ENCODE peak calls at places on chromosomes 6 and 20, in nine cellular contexts. J, M, L, U, R, P, K, T and X are unnamed samples.

GRCh38 chr6:81241717-81242116 is 510.8 kb downstream of the TENT5A start:
- DNase-seq in M (peak), R (no peak), T (peak), L (peak), U (peak), K (peak), P (peak), J (no peak), X (peak)

GRCh38 chr20:19205999-19206398 is 6.4 kb upstream of the SLC24A3 start:
- DNase-seq in M (peak), P (peak), U (peak), R (peak), T (peak), L (peak), J (peak), K (peak), X (peak)

GRCh38 chr6:26183237-26183580 is 96.0 kb downstream of the HFE start:
- DNase-seq in P (no peak), K (no peak), R (no peak), M (no peak), T (no peak), J (peak), L (no peak), U (no peak), X (no peak)

GRCh38 chr6:163306000-163306399 is 108.5 kb upstream of the QKI start:
- DNase-seq in P (no peak), R (no peak), T (no peak), L (no peak), M (no peak), J (no peak), U (no peak), K (no peak), X (no peak)

GRCh38 chr6:91023529-91023928 is 436.7 kb upstream of the MAP3K7 start:
- DNase-seq in R (no peak), U (no peak), P (no peak), L (no peak), J (no peak), M (no peak), K (no peak), T (no peak), X (no peak)

GRCh38 chr20:5316188-5317158 is at the start of gene PROKR2:
- DNase-seq in T (no peak), K (peak), P (no peak), J (peak), L (peak), R (no peak), U (no peak), M (no peak), X (peak)

GRCh38 chr6:61711849-61712248 is 574.2 kb downstream of the KHDRBS2 start:
- DNase-seq in J (peak), P (no peak), L (no peak), K (no peak), T (no peak), R (no peak), M (no peak), U (no peak), X (peak)

GRCh38 chr6:36703081-36703606 is 5.5 kb downstream of the RAB44 start:
- DNase-seq in P (no peak), M (no peak), R (no peak), J (peak), U (no peak), L (no peak), T (no peak), K (no peak), X (no peak)

GRCh38 chr6:34154668-34155447 is 9.0 kb upstream of the GRM4 start:
- DNase-seq in T (peak), J (peak), R (peak), M (peak), L (peak), U (peak), P (peak), K (peak), X (peak)

GRCh38 chr6:36347635-36348034 is 10.9 kb upstream of the BNIP5 start:
- DNase-seq in M (peak), R (no peak), J (peak), U (peak), L (peak), T (no peak), K (no peak), P (no peak), X (no peak)

GRCh38 chr6:154499854-154500589 is 10.5 kb downstream of the CNKSR3 start:
- DNase-seq in P (no peak), M (no peak), K (no peak), T (no peak), L (no peak), U (no peak), R (no peak), J (no peak), X (no peak)

GRCh38 chr6:168279403-168279935 is 40.1 kb downstream of the DACT2 start:
- DNase-seq in R (no peak), P (no peak), K (no peak), T (no peak), U (no peak), M (no peak), L (no peak), J (no peak), X (no peak)

GRCh38 chr6:70834520-70834919 is 122.3 kb downstream of the B3GAT2 start:
- DNase-seq in U (peak), T (peak), J (no peak), P (peak), M (peak), K (peak), L (peak), R (no peak), X (no peak)

GRCh38 chr20:37239026-37239451 is 22.6 kb downstream of the GHRH start:
- DNase-seq in J (no peak), T (peak), U (peak), P (peak), R (no peak), L (no peak), K (no peak), M (peak), X (no peak)

GRCh38 chr6:41073968-41074691 is 1.4 kb downstream of the NFYA start:
- DNase-seq in T (peak), U (peak), R (no peak), J (no peak), P (peak), K (peak), L (peak), M (peak), X (peak)

GRCh38 chr6:137776786-137777185 is 90.3 kb upstream of the TNFAIP3 start:
- DNase-seq in U (peak), T (peak), K (peak), P (no peak), J (no peak), M (peak), R (no peak), L (peak), X (no peak)

GRCh38 chr20:16387661-16388060 is 185.6 kb downstream of the KIF16B start:
- DNase-seq in T (no peak), K (no peak), R (no peak), U (no peak), J (no peak), L (no peak), P (no peak), M (no peak), X (no peak)

GRCh38 chr6:31901415-31901952 is 402 bp downstream of the ZBTB12 start:
- DNase-seq in U (peak), L (peak), R (peak), M (peak), P (peak), K (peak), J (peak), T (peak), X (no peak)

GRCh38 chr20:32652739-32653526 is 20.8 kb downstream of the C20orf203 start:
- DNase-seq in P (peak), R (peak), M (peak), K (peak), T (peak), L (peak), J (peak), U (peak), X (peak)

GRCh38 chr6:83853968-83854501 is 875 bp downstream of the RIPPLY2 start:
- DNase-seq in R (no peak), U (no peak), L (no peak), T (no peak), M (no peak), K (no peak), J (peak), P (no peak), X (peak)

GRCh38 chr6:149473080-149474052 is 11.4 kb downstream of the ZC3H12D start:
- DNase-seq in J (no peak), T (no peak), L (peak), R (no peak), K (no peak), P (peak), U (peak), M (no peak), X (no peak)

GRCh38 chr6:168666751-168667427 is 225.9 kb downstream of the SMOC2 start:
- DNase-seq in M (no peak), U (no peak), T (no peak), P (no peak), R (no peak), L (no peak), K (no peak), J (no peak), X (peak)

GRCh38 chr20:36314734-36315544 is 8.8 kb downstream of the DLGAP4 start:
- DNase-seq in U (no peak), T (no peak), K (no peak), J (peak), L (no peak), P (no peak), M (no peak), R (no peak), X (peak)

GRCh38 chr6:2505624-2506023 is 245.1 kb downstream of the MYLK4 start:
- DNase-seq in P (no peak), U (no peak), K (no peak), M (no peak), T (no peak), L (peak), J (peak), R (no peak), X (peak)

GRCh38 chr6:21598662-21599061 is 5.1 kb downstream of the SOX4 start:
- DNase-seq in P (peak), K (peak), J (no peak), T (no peak), M (peak), R (no peak), U (peak), L (peak), X (no peak)

GRCh38 chr20:8932192-8933150 is 136.4 kb upstream of the PLCB4 start:
- DNase-seq in K (peak), T (peak), M (peak), L (peak), R (no peak), P (peak), U (peak), J (no peak), X (peak)

GRCh38 chr20:23627501-23627900 is 10.3 kb downstream of the CST3 start:
- DNase-seq in K (no peak), L (peak), P (peak), R (no peak), M (no peak), T (no peak), J (no peak), U (peak), X (no peak)

GRCh38 chr6:136591617-136592016 is 41.4 kb upstream of the MAP7 start:
- DNase-seq in M (no peak), J (no peak), R (no peak), K (no peak), P (no peak), U (no peak), L (no peak), T (no peak), X (no peak)

GRCh38 chr6:12956991-12957320 is 240.4 kb downstream of the PHACTR1 start:
- DNase-seq in L (no peak), K (no peak), T (no peak), J (no peak), R (no peak), P (no peak), M (no peak), U (no peak), X (no peak)

GRCh38 chr6:606829-607379 is 50.0 kb downstream of the HUS1B start:
- DNase-seq in P (no peak), U (no peak), M (no peak), R (no peak), T (no peak), J (no peak), L (no peak), K (no peak), X (no peak)
- H3K4me3 ChIP-seq in P (no peak), U (no peak), M (no peak), R (no peak), T (no peak), J (no peak), L (no peak), K (no peak), X (no peak)

DNA sequence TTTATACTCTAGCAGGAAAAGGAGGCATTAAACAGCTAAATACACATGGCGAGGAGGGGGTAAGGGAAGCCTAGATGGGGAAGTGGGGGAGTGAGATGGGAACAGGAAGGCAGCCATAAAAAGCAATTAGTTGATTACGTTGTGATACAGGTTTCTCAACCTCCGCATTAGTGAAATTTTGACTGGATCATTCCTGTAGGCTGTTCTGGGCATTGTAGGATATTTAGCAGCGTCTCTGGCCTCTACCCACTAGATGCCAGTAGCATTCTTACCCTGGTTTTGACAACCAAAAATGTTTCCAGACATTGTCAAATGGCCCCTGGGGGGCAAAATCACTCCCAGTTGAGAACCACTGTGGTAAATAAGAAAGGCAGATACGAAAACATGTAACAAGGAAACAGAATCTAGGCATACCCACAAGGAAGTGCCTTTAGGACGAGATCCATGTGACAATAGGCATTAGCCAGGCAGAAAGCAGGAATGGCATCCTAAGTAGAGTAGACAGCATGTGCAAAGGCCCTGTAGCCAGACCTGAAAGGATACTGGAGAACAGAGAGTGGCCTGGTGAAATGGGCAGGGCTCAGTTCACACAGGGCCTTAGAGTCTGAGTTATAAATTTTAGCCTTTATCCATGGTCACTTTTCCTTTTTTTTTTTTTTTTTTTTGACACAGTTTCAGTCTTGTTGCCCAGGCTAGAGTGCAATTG is 25.8 kb upstream of the PTPN1 start:
- DNase-seq in T (no peak), M (no peak), K (no peak), J (no peak), P (no peak), R (peak), L (no peak), U (no peak), X (no peak)
- H3K4me3 ChIP-seq in T (no peak), M (peak), K (peak), J (no peak), P (no peak), R (peak), L (no peak), U (no peak), X (no peak)

GRCh38 chr6:156791261-156791850 is 14.2 kb downstream of the ARID1B start:
- DNase-seq in J (peak), P (peak), L (peak), M (peak), K (peak), R (no peak), U (peak), T (peak), X (peak)
- H3K4me3 ChIP-seq in J (no peak), P (no peak), L (no peak), M (no peak), K (no peak), R (no peak), U (peak), T (no peak), X (no peak)

DNA sequence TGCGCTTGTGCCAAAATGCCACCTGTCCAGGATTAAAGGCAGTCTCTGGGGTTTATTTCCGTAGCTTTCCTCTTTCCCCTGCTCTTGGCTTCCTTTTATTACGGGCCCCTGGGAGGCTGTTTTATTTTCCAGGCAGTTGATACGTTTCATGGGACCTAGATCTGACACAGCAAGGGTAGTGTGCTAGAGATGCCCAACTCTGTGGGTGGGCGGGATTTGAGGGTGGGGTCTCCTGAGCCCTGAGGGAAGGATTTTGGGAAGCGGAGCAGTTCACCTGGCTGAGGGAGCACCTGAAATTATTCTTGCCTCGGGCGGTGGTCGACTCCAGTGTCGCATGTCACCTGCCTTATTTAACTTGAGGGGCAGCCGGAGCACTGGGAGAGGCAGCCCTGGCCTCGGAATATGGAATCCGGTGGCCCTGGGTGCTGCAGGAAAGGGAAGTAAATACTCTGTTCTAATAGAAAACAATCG is 9.6 kb upstream of the NKX2-2 start:
- DNase-seq in U (no peak), R (no peak), P (no peak), J (no peak), M (no peak), L (no peak), K (no peak), T (no peak), X (no peak)
- H3K4me3 ChIP-seq in U (no peak), R (no peak), P (no peak), J (peak), M (no peak), L (no peak), K (no peak), T (no peak), X (no peak)

DNA sequence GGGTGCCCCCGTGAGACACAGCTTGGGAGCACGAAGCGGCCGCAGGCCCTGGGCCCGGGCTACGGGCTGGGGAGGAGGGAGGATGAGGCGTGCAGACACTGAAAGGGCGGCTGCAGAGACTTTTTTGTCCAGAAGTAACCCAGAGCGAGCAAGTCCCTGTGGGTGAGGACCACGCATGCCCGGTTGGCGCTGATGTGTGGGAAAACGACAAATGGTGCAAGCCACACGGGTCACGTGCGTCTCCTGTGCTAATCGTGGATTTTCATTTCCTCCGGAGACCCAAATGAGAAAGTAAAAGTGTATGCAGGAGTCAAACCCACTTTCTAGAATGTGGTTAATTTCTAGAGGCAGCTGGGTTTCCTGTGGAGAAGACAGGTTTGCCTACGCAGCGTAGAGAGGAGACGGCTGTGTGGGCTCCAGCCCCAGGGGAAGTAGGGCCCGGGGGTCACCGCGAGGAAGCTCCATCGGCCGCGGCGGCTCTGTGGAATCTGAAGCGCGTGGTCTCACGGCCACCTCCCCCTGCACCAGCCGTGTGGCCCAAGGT is 19.0 kb downstream of the DLL1 start:
- DNase-seq in R (peak), K (no peak), M (no peak), P (no peak), T (no peak), L (no peak), U (no peak), J (no peak), X (no peak)
- H3K4me3 ChIP-seq in R (peak), K (no peak), M (no peak), P (no peak), T (no peak), L (no peak), U (no peak), J (no peak), X (no peak)

DNA sequence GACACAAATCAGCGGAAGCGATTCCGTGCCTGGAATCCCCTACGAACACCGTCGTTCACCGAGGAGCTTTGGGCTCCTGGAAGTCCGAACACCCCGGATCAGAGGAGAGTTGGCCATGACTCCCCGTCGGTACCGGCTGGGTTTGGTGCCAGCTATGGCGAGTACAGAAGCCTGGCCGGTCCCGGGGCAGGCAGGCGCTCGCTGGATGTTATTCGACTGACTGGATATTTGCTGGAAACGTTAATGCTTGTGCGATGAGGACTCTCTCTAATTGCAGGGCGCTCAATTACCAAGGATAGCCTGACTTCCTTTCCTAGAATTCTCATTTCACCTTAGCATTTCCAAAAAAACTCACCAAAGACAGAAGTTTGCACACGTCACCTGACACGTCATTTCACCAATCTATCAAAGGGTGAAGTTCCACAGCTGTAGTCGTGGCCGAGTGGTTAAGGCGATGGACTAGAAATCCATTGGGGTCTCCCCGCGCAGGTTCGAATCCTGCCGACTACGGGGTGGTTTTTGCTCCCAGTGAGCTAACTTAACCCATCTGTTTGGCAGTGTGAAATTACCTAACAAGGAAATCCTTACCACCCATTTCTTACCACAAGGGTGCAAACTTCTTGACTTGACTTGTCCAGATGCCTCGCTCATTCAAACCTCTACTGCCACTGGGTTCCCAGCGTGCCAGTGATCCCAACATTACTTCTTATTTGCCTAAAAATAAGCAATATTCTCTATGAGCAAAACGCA is 22.7 kb upstream of the ZNF184 start:
- DNase-seq in M (peak), K (peak), L (peak), U (peak), P (peak), J (peak), T (peak), R (no peak), X (peak)
- H3K4me3 ChIP-seq in M (peak), K (peak), L (peak), U (peak), P (peak), J (peak), T (peak), R (no peak), X (peak)

GRCh38 chr20:62358728-62359490 is 8.2 kb downstream of the LAMA5 start:
- DNase-seq in K (no peak), J (peak), U (no peak), L (no peak), R (no peak), M (no peak), T (no peak), P (no peak), X (no peak)
- H3K4me3 ChIP-seq in K (no peak), J (no peak), U (no peak), L (no peak), R (no peak), M (no peak), T (no peak), P (no peak), X (no peak)